ENCODE peak calls at places on chromosomes 1 and 21, in four cellular contexts. One of them, this sample, is unnamed.
A peak's percentile ranks its signal among the peaks of the same experiment; 100 is the strongest.

GRCh38 chr1:91819038-91819788 is 66.7 kb downstream of the TGFBR3 start:
- DNase-seq in GM12878: no peak
- DNase-seq in SK-N-SH: no peak
- DNase-seq in H1: no peak
- DNase-seq in this sample: no peak

GRCh38 chr21:14267071-14267470 is 51.1 kb downstream of the RBM11 start:
- DNase-seq in SK-N-SH: no peak
- DNase-seq in H1: no peak
- DNase-seq in GM12878: no peak
- DNase-seq in this sample: no peak

GRCh38 chr1:229094476-229095311 is 176.2 kb upstream of the RAB4A start:
- DNase-seq in H1: no peak
- DNase-seq in GM12878: no peak
- DNase-seq in SK-N-SH: no peak
- DNase-seq in this sample: no peak

GRCh38 chr1:152110860-152111514 is 4.3 kb downstream of the TCHH start:
- DNase-seq in SK-N-SH: no peak
- DNase-seq in H1: no peak
- DNase-seq in GM12878: no peak
- DNase-seq in this sample: no peak

GRCh38 chr1:232131715-232132391 is 498.1 kb downstream of the SIPA1L2 start:
- DNase-seq in SK-N-SH: no peak
- DNase-seq in H1: no peak
- DNase-seq in GM12878: no peak
- DNase-seq in this sample: no peak

GRCh38 chr1:89130716-89131115 is 4.8 kb upstream of the GBP2 start:
- DNase-seq in H1: no peak
- DNase-seq in SK-N-SH: no peak
- DNase-seq in GM12878: no peak
- DNase-seq in this sample: no peak

GRCh38 chr1:89939059-89939570 is 55.8 kb upstream of the ZNF326 start:
- DNase-seq in SK-N-SH: no peak
- DNase-seq in GM12878: no peak
- DNase-seq in H1: no peak
- DNase-seq in this sample: no peak

GRCh38 chr21:21751286-21751685 is 753.1 kb downstream of the NCAM2 start:
- DNase-seq in SK-N-SH: no peak
- DNase-seq in H1: no peak
- DNase-seq in GM12878: no peak
- DNase-seq in this sample: no peak

GRCh38 chr1:113929750-113930498 is 800 bp downstream of the HIPK1 start:
- DNase-seq in H1: no peak
- DNase-seq in SK-N-SH: no peak
- DNase-seq in GM12878: no peak
- DNase-seq in this sample: no peak

GRCh38 chr1:3924871-3925655 is 25.0 kb upstream of the C1orf174 start:
- DNase-seq in H1: no peak
- DNase-seq in GM12878: no peak
- DNase-seq in SK-N-SH: no peak
- DNase-seq in this sample: no peak

GRCh38 chr1:50610563-50610962 is 187.3 kb upstream of the DMRTA2 start:
- DNase-seq in SK-N-SH: no peak
- DNase-seq in H1: no peak
- DNase-seq in GM12878: peak; percentile 36
- DNase-seq in this sample: no peak

GRCh38 chr1:24489674-24490073 is 13.0 kb upstream of the RCAN3 start:
- DNase-seq in SK-N-SH: no peak
- DNase-seq in H1: no peak
- DNase-seq in GM12878: no peak
- DNase-seq in this sample: no peak

GRCh38 chr1:22712502-22713271 is 2.0 kb downstream of the EPHB2 start:
- DNase-seq in GM12878: no peak
- DNase-seq in SK-N-SH: peak; percentile 68
- DNase-seq in H1: no peak
- DNase-seq in this sample: no peak

GRCh38 chr21:35343046-35343816 is 294.1 kb upstream of the RUNX1 start:
- DNase-seq in SK-N-SH: no peak
- DNase-seq in GM12878: no peak
- DNase-seq in H1: no peak
- DNase-seq in this sample: no peak

GRCh38 chr1:162541619-162542141 is 19.8 kb upstream of the UAP1 start:
- DNase-seq in SK-N-SH: no peak
- DNase-seq in H1: no peak
- DNase-seq in GM12878: no peak
- DNase-seq in this sample: peak; percentile 47

GRCh38 chr1:32998009-32998555 is 33.5 kb upstream of the RNF19B start:
- DNase-seq in GM12878: no peak
- DNase-seq in SK-N-SH: no peak
- DNase-seq in H1: no peak
- DNase-seq in this sample: no peak

GRCh38 chr1:168483531-168483930 is 60.3 kb downstream of the XCL2 start:
- DNase-seq in H1: no peak
- DNase-seq in SK-N-SH: no peak
- DNase-seq in GM12878: no peak
- DNase-seq in this sample: no peak

GRCh38 chr1:119453021-119453420 is 38.1 kb downstream of the HSD3B2 start:
- DNase-seq in H1: no peak
- DNase-seq in SK-N-SH: no peak
- DNase-seq in GM12878: no peak
- DNase-seq in this sample: no peak

GRCh38 chr1:8318436-8318835 is 522 bp downstream of the SLC45A1 start:
- DNase-seq in H1: no peak
- DNase-seq in GM12878: no peak
- DNase-seq in SK-N-SH: no peak
- DNase-seq in this sample: no peak

GRCh38 chr1:228998179-228998578 is 262.9 kb downstream of the RHOU start:
- DNase-seq in H1: no peak
- DNase-seq in GM12878: no peak
- DNase-seq in SK-N-SH: no peak
- DNase-seq in this sample: no peak

GRCh38 chr1:68117416-68117815 is 67.0 kb upstream of the DIRAS3 start:
- DNase-seq in H1: no peak
- DNase-seq in GM12878: no peak
- DNase-seq in SK-N-SH: no peak
- DNase-seq in this sample: no peak

DNA sequence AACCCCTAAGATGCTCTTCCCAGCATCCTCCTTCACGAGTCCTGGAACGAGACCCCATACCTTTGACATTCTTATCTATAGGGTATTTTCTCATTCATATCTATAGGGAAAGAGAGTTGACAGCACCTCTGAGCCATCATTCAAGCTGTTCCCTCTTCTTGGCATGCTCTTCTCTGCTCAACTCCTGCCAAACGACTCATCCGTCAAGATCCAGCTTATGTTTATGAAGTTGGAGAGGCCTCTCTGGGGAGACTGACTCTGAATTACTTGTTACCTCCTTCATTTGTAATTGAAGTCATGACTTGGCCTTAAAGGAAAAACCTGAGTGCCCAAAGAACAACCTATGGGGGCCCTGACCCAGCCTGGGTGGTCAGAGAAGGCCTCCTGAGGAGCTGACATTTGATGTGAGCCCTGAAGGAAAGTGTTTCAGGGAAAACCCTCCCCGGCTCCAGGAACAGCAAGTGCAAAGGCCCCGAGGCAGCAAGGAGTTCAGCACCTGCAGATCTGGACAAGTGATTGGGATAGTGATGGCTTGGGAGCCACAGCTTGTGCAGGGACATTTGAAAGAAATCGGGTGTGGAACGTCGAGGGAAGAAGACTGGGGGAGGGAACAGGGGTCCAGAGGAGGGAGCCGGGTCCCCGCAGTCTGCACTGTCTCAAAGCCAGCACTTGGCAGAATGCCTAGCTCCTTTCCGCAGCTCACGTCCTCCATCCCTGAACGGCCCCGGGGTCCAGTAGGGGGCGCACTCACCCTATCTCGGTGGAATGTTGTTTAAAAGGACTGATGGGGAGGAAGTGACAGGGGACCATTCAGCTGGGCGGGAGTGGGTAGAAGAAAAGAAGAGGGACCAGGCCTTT is 14.0 kb upstream of the CDA start:
- DNase-seq in GM12878: no peak
- DNase-seq in SK-N-SH: peak; percentile 85
- DNase-seq in H1: peak; percentile 72
- DNase-seq in this sample: peak; percentile 85
- TF ChIP-seq MAX in GM12878: no peak
- TF ChIP-seq MAX in SK-N-SH: no peak
- TF ChIP-seq MAX in H1: peak; percentile 30
- TF ChIP-seq MAX in this sample: no peak

GRCh38 chr1:16081636-16082035 is 8.2 kb upstream of the FAM131C start:
- DNase-seq in H1: no peak
- DNase-seq in SK-N-SH: no peak
- DNase-seq in GM12878: no peak
- DNase-seq in this sample: no peak

GRCh38 chr1:16080422-16081150 is 7.1 kb upstream of the FAM131C start:
- DNase-seq in GM12878: no peak
- DNase-seq in SK-N-SH: no peak
- DNase-seq in H1: no peak
- DNase-seq in this sample: no peak

GRCh38 chr1:16083486-16083885 is 10.0 kb upstream of the FAM131C start:
- DNase-seq in H1: no peak
- DNase-seq in GM12878: no peak
- DNase-seq in SK-N-SH: no peak
- DNase-seq in this sample: no peak

GRCh38 chr1:16085521-16085920 is 12.1 kb upstream of the FAM131C start:
- DNase-seq in H1: no peak
- DNase-seq in GM12878: no peak
- DNase-seq in SK-N-SH: no peak
- DNase-seq in this sample: no peak

DNA sequence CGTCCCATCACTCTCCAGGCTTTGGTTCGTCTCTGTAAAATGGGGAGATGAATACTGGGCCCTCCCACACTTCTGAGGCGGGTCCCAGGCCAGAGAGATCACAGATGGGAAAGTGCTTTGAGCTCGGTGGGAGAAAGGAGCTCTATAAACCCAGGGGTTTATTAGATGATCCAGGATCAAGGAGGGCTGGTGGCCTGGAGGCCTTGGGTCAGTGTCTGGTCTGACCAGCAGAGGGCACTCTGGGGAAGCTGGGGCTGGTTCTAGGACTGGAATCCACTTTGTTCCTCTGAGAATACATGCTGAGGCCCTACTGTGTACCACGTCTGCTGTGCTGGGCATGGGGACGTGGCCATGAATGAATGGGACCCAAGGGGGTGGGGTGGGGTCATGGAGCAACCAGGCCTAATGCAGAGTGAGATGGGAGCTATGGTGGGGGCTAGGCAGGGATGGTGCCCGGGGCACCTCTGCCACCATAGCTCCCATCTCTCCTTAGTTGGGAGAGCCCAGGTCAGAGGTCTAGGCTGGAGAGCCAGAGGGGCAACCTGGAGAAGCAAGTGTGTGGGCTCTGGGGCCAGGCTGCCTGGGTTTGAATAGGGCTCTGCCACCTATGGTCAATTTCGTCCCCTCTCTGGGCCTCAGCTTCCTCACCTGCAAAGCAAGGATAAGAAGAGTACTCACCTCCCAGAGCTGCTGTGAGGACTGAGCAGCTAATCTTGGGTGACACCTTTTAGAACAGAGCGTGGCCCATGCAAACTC is 9.0 kb upstream of the FAM131C start:
- DNase-seq in SK-N-SH: peak; percentile 80
- DNase-seq in H1: peak; percentile 57
- DNase-seq in GM12878: no peak
- DNase-seq in this sample: no peak
- TF ChIP-seq YY1 in SK-N-SH: no peak
- TF ChIP-seq YY1 in H1: no peak
- TF ChIP-seq YY1 in GM12878: peak; percentile 36
- TF ChIP-seq YY1 in this sample: peak; percentile 35

GRCh38 chr1:233625510-233625981 is 11.6 kb downstream of the KCNK1 start:
- DNase-seq in GM12878: no peak
- DNase-seq in SK-N-SH: peak; percentile 36
- DNase-seq in H1: no peak
- DNase-seq in this sample: no peak
- TF ChIP-seq MAX in GM12878: no peak
- TF ChIP-seq MAX in SK-N-SH: no peak
- TF ChIP-seq MAX in H1: no peak
- TF ChIP-seq MAX in this sample: no peak

GRCh38 chr1:206898089-206898908 is 1.1 kb downstream of the IL24 start:
- DNase-seq in SK-N-SH: no peak
- DNase-seq in H1: no peak
- DNase-seq in GM12878: no peak
- DNase-seq in this sample: no peak

GRCh38 chr1:206898909-206899431 is 1.7 kb downstream of the IL24 start:
- DNase-seq in SK-N-SH: no peak
- DNase-seq in GM12878: no peak
- DNase-seq in H1: no peak
- DNase-seq in this sample: no peak

GRCh38 chr1:206896261-206896660 is 982 bp upstream of the IL24 start:
- DNase-seq in H1: no peak
- DNase-seq in GM12878: no peak
- DNase-seq in SK-N-SH: no peak
- DNase-seq in this sample: no peak

GRCh38 chr1:206895837-206896242 is 1.4 kb upstream of the IL24 start:
- DNase-seq in H1: no peak
- DNase-seq in SK-N-SH: no peak
- DNase-seq in GM12878: no peak
- DNase-seq in this sample: no peak

GRCh38 chr1:206897175-206897574 is at the start of gene IL24:
- DNase-seq in SK-N-SH: no peak
- DNase-seq in GM12878: no peak
- DNase-seq in H1: no peak
- DNase-seq in this sample: no peak
- TF ChIP-seq YY1 in SK-N-SH: no peak
- TF ChIP-seq YY1 in GM12878: no peak
- TF ChIP-seq YY1 in H1: no peak
- TF ChIP-seq YY1 in this sample: no peak

DNA sequence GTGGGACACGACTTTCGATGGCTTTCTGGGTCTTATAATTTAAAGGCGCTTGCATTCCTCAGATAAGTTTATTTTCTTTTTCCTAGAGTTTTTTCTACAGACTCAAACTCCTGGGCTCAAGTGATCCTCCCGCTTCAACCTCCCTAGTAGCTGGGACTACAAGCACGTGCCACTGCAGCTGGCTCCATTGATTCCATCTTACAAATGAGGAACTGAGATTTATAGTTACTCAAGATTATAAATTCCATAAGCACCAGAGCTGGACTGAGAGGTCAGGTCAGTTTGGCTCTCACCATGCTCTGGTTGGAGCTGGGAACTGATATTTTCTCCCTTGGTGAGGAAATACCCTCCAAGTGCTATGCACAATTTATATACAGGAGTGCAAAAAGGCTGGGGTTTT is 13.4 kb upstream of the PRPF38B start:
- DNase-seq in H1: no peak
- DNase-seq in SK-N-SH: no peak
- DNase-seq in GM12878: no peak
- DNase-seq in this sample: no peak
- TF ChIP-seq MAX in H1: no peak
- TF ChIP-seq MAX in SK-N-SH: no peak
- TF ChIP-seq MAX in GM12878: no peak
- TF ChIP-seq MAX in this sample: no peak

DNA sequence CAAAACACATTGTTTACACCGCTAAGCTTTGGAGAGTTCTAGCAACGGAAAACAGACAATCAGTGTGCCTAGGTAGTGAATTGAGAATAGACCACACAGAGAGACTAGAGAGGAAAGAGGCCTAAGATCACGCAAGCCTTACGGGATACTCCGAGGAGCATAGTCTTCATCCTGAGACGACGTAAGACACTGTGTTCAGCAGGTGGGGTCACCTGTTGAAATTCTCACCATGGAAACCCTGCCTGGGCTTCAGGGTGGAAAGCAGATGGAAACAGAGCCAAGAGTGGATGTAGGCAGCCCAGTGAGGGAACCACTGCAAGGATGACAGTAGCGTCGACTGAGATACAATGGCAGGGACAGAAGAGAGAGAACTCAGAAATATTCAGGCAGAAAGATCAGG is 40.2 kb downstream of the COA6 start:
- DNase-seq in H1: no peak
- DNase-seq in SK-N-SH: no peak
- DNase-seq in GM12878: no peak
- DNase-seq in this sample: no peak
- TF ChIP-seq YY1 in H1: no peak
- TF ChIP-seq YY1 in SK-N-SH: no peak
- TF ChIP-seq YY1 in GM12878: no peak
- TF ChIP-seq YY1 in this sample: no peak